ENCODE peak calls at places on chromosomes 16 and 17, in nine cellular contexts. R is fibroblast of the aortic adventitia, T is HCT116, G is AG10803, I is IMR-90, H is foreskin fibroblast, Q is cardiac fibroblast, P is fibroblast of mammary gland, K is uterus. V is an unnamed sample.

GRCh38 chr17:43373343-43373742 is 25.4 kb upstream of the ARL4D start:
- DNase-seq in T (no peak), G (no peak), Q (no peak), K (no peak), I (no peak), R (no peak), H (no peak), P (no peak), V (no peak)

GRCh38 chr17:42124256-42124655 is 1.7 kb downstream of the HSPB9 start:
- DNase-seq in G (no peak), P (no peak), Q (no peak), T (no peak), H (no peak), I (no peak), R (no peak), K (no peak), V (no peak)

GRCh38 chr17:50129946-50130777 is at the start of gene SAMD14:
- DNase-seq in R (no peak), P (no peak), Q (no peak), T (no peak), K (no peak), G (peak), I (peak), H (peak), V (no peak)

GRCh38 chr17:151004-151403 is 13.6 kb downstream of the SCGB1C2 start:
- DNase-seq in H (no peak), G (no peak), P (no peak), I (no peak), Q (no peak), R (no peak), K (no peak), T (no peak), V (no peak)

GRCh38 chr17:69485901-69486643 is 71.6 kb downstream of the MAP2K6 start:
- DNase-seq in R (no peak), T (no peak), G (peak), P (peak), H (no peak), I (peak), Q (no peak), K (no peak), V (peak)

GRCh38 chr16:19876501-19877059 is 8.1 kb downstream of the GPRC5B start:
- DNase-seq in H (no peak), T (no peak), Q (no peak), I (no peak), G (no peak), K (no peak), R (no peak), P (no peak), V (no peak)

GRCh38 chr17:28722413-28723158 is 2.8 kb downstream of the RPL23A start:
- DNase-seq in P (no peak), R (no peak), I (no peak), T (no peak), Q (no peak), G (no peak), H (no peak), K (no peak), V (no peak)

GRCh38 chr16:68524069-68524820 is 14.8 kb upstream of the ZFP90 start:
- DNase-seq in T (no peak), P (no peak), Q (no peak), G (no peak), K (no peak), H (no peak), I (no peak), R (no peak), V (no peak)

GRCh38 chr17:74332763-74333220 is 6.8 kb downstream of the KIF19 start:
- DNase-seq in K (no peak), G (no peak), I (no peak), P (no peak), T (no peak), R (no peak), Q (no peak), H (no peak), V (no peak)

GRCh38 chr16:29320274-29320999 is 86.1 kb downstream of the NPIPB11 start:
- DNase-seq in Q (no peak), T (no peak), R (no peak), G (no peak), H (no peak), K (no peak), P (no peak), I (no peak), V (no peak)

GRCh38 chr16:88588148-88588547 is 17.9 kb downstream of the ZC3H18 start:
- DNase-seq in I (no peak), K (no peak), R (no peak), H (no peak), T (no peak), G (no peak), Q (no peak), P (no peak), V (no peak)

GRCh38 chr17:41199421-41200098 is 9.9 kb downstream of the KRTAP9-1 start:
- DNase-seq in G (no peak), H (no peak), K (no peak), T (no peak), R (no peak), P (no peak), Q (no peak), I (no peak), V (no peak)

GRCh38 chr17:3575506-3575905 is 17.9 kb upstream of the TRPV3 start:
- DNase-seq in K (no peak), R (peak), I (peak), Q (peak), P (peak), T (no peak), G (peak), H (peak), V (no peak)

GRCh38 chr17:79607941-79608728 is 2.7 kb downstream of the RBFOX3 start:
- DNase-seq in T (peak), R (no peak), Q (peak), P (peak), H (peak), G (no peak), K (peak), I (no peak), V (peak)

GRCh38 chr16:29927523-29927905 is 1.5 kb upstream of the KCTD13 start:
- DNase-seq in R (no peak), T (no peak), G (peak), K (no peak), I (no peak), Q (no peak), H (no peak), P (no peak), V (no peak)

GRCh38 chr17:29622337-29623282 is at the start of gene CORO6:
- DNase-seq in T (no peak), H (no peak), G (peak), I (peak), R (peak), P (no peak), Q (peak), K (peak), V (no peak)

GRCh38 chr16:2194166-2194834 is 2.1 kb downstream of the CASKIN1 start:
- DNase-seq in K (peak), G (peak), H (no peak), I (peak), T (no peak), R (peak), P (peak), Q (no peak), V (peak)

GRCh38 chr17:60139438-60140285 is 10.1 kb upstream of the CA4 start:
- DNase-seq in T (peak), G (peak), K (peak), H (peak), Q (peak), P (peak), I (peak), R (peak), V (peak)

GRCh38 chr17:9451919-9452318 is 123.7 kb downstream of the STX8 start:
- DNase-seq in K (no peak), R (no peak), H (no peak), T (no peak), P (no peak), Q (no peak), I (no peak), G (no peak), V (no peak)

GRCh38 chr16:87066695-87067556 is 250.3 kb downstream of the C16orf95 start:
- DNase-seq in T (no peak), P (no peak), G (no peak), R (no peak), I (no peak), K (no peak), H (no peak), Q (no peak), V (no peak)

GRCh38 chr16:57800213-57801097 is 1.8 kb downstream of the KIFC3 start:
- DNase-seq in K (no peak), P (no peak), H (no peak), T (no peak), R (no peak), G (no peak), Q (no peak), I (no peak), V (no peak)

GRCh38 chr17:37512442-37513070 is 22.9 kb downstream of the DUSP14 start:
- DNase-seq in Q (no peak), P (no peak), R (no peak), I (no peak), H (no peak), T (no peak), K (no peak), G (no peak), V (no peak)

GRCh38 chr17:73765824-73766563 is 121.7 kb upstream of the SDK2 start:
- DNase-seq in T (no peak), P (peak), H (no peak), I (no peak), G (no peak), R (no peak), Q (no peak), K (no peak), V (no peak)

GRCh38 chr17:73228748-73229236 is 32.9 kb downstream of the CPSF4L start:
- DNase-seq in I (peak), K (peak), Q (peak), H (peak), R (peak), G (peak), P (peak), T (peak), V (peak)

GRCh38 chr16:65538945-65539344 is 417.1 kb upstream of the CDH11 start:
- DNase-seq in P (peak), H (peak), R (peak), I (peak), G (peak), Q (peak), T (no peak), K (no peak), V (no peak)

GRCh38 chr17:39240631-39241030 is 14.9 kb upstream of the STAC2 start:
- DNase-seq in G (no peak), K (no peak), T (no peak), H (no peak), R (no peak), P (no peak), I (no peak), Q (no peak), V (no peak)

GRCh38 chr16:51538707-51539604 is 387.9 kb upstream of the SALL1 start:
- DNase-seq in H (peak), P (peak), K (no peak), G (peak), I (peak), T (no peak), Q (peak), R (peak), V (peak)

GRCh38 chr17:72863511-72864175 is 228.8 kb downstream of the SLC39A11 start:
- DNase-seq in R (no peak), P (no peak), I (no peak), G (no peak), Q (no peak), H (no peak), T (no peak), K (no peak), V (no peak)

GRCh38 chr16:86450691-86451090 is 59.6 kb upstream of the FOXF1 start:
- DNase-seq in G (no peak), I (no peak), R (no peak), Q (no peak), T (no peak), H (no peak), P (no peak), K (no peak), V (no peak)

GRCh38 chr16:89711601-89712475 is 8.9 kb downstream of the VPS9D1 start:
- DNase-seq in Q (peak), I (peak), H (peak), R (peak), T (peak), P (peak), G (no peak), K (no peak), V (peak)

GRCh38 chr17:47368262-47368661 is 44.5 kb downstream of the EFCAB13 start:
- DNase-seq in Q (no peak), T (no peak), R (no peak), K (no peak), P (no peak), G (no peak), I (no peak), H (no peak), V (no peak)

GRCh38 chr17:9185142-9185541 is 163.8 kb downstream of the NTN1 start:
- DNase-seq in Q (no peak), R (no peak), K (no peak), P (no peak), G (no peak), I (no peak), T (no peak), H (no peak), V (no peak)

GRCh38 chr17:21125862-21126261 is 902 bp upstream of the DHRS7B start:
- DNase-seq in H (no peak), I (no peak), Q (no peak), G (no peak), K (no peak), R (no peak), T (no peak), P (no peak), V (no peak)

GRCh38 chr17:79574108-79574507 is 36.7 kb downstream of the RBFOX3 start:
- DNase-seq in R (no peak), K (no peak), G (no peak), Q (no peak), I (no peak), T (no peak), H (no peak), P (peak), V (no peak)

GRCh38 chr17:50488880-50489279 is 10.2 kb downstream of the RSAD1 start:
- DNase-seq in H (no peak), Q (no peak), K (no peak), R (no peak), I (no peak), G (no peak), T (no peak), P (no peak), V (no peak)

GRCh38 chr16:381788-382717 is at the start of gene PGAP6:
- DNase-seq in Q (peak), T (no peak), P (no peak), H (peak), I (peak), G (peak), K (peak), R (peak), V (no peak)

GRCh38 chr16:379961-380836 is 1.6 kb downstream of the PGAP6 start:
- DNase-seq in P (no peak), H (no peak), T (no peak), Q (no peak), K (no peak), R (no peak), G (no peak), I (no peak), V (no peak)

GRCh38 chr16:378821-379182 is 3.0 kb downstream of the PGAP6 start:
- DNase-seq in H (no peak), K (no peak), I (no peak), R (no peak), T (no peak), G (no peak), P (no peak), Q (no peak), V (no peak)

GRCh38 chr16:379183-379960 is 2.4 kb downstream of the PGAP6 start:
- DNase-seq in T (no peak), G (no peak), R (no peak), I (no peak), H (no peak), Q (no peak), P (no peak), K (no peak), V (no peak)

DNA sequence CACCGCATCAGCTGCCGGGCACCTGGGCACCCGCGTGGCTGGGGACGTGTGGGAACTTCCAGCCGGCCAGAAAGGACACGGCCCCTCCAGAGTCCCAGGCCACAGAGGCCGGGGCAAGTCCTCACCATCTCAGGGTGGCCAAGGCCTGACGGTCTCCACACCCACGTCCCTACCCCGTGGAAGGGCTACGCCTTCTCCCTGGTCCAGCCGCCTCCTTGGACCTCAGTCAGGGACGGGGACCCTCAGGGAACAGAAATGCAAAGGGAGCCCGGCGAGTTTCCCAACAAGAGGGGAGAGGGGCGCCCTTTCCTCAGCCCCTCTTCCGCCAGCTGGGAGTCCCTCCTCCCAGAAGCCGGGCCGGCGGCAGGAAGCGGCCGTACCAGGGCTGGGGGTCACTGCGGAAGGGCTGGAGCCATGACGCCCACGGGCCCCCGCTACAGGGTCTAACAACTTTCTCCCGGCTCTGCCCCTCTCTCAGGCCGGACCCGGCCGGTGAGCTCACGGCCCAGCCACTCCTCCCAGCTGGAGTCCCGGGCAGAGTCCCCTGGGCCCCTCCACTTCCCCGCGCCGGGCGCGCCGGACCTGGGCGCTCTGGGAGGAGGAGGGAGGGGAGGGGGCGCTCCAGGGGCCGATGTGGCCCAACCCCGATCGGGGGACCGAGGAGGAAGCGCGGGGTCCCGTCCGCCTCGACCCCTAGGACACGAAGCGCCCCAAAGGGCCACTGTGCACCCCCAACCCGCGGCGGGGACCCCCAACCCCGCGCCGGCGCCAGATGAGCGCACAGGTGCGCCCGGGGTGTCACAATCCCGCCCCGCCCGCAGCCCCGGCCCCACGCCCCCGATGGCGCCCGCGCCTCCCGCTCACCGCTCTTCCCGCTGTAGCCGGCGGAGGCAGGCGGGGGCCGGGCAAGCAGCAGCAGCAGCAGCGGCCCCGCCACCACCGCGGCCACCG is 666 bp downstream of the PGAP6 start:
- DNase-seq in R (no peak), I (peak), H (no peak), P (no peak), K (no peak), G (no peak), Q (no peak), T (no peak), V (no peak)
- TF ChIP-seq CTCF in R (no peak), I (no peak), H (no peak), P (no peak), K (no peak), G (no peak), Q (no peak), T (no peak), V (no peak)

GRCh38 chr16:73171380-73171779 is 123.5 kb upstream of the ZFHX3 start:
- DNase-seq in I (no peak), T (no peak), P (no peak), R (no peak), K (no peak), G (no peak), H (no peak), Q (no peak), V (no peak)

GRCh38 chr16:73170587-73170986 is 122.7 kb upstream of the ZFHX3 start:
- DNase-seq in I (no peak), K (no peak), T (no peak), R (no peak), P (no peak), G (no peak), Q (no peak), H (no peak), V (no peak)

GRCh38 chr16:73163238-73163795 is 115.4 kb upstream of the ZFHX3 start:
- DNase-seq in R (peak), I (no peak), P (no peak), G (no peak), Q (peak), H (no peak), T (no peak), K (no peak), V (no peak)

GRCh38 chr16:73166394-73166971 is 118.6 kb upstream of the ZFHX3 start:
- DNase-seq in T (no peak), H (no peak), G (no peak), I (no peak), P (no peak), Q (peak), R (peak), K (peak), V (no peak)

DNA sequence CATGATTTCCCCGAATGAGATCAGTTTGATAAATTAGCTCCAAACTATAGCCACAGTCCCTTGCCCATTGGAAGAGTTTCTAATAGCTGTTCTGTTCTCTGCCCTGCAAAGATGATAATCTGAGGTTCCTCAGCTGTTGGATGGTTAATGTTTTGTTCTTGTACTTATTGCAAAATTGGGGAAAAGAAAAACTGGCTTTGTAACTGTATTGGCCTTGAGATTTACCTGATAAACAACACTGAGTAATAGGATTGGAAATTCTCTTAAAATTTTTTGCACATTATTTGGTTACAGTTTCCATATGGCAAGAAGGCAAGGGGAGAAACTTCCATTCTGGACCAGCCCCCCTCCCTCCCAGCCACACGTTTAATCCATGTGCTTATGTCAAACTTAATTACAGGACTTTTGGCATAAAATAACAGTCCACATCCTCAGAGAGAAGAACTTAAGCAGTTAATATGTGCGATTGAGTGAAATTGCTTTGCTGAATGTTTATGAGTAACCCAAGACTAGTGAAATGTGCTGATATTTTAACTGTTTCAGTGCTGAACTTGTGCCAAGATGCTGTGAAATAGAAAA is 119.1 kb upstream of the ZFHX3 start:
- DNase-seq in G (peak), T (no peak), Q (peak), H (no peak), P (no peak), R (peak), K (no peak), I (no peak), V (no peak)
- H3K4me3 ChIP-seq in G (no peak), T (no peak), Q (no peak), H (no peak), P (no peak), R (peak), K (peak), I (no peak), V (no peak)

GRCh38 chr17:65017375-65017774 is 39.2 kb downstream of the GNA13 start:
- DNase-seq in R (no peak), T (no peak), G (no peak), Q (no peak), I (no peak), P (no peak), H (no peak), K (no peak), V (no peak)
- TF ChIP-seq CTCF in R (no peak), T (no peak), G (no peak), Q (no peak), I (no peak), P (no peak), H (no peak), K (no peak), V (no peak)

GRCh38 chr17:76791053-76791980 is 53.4 kb downstream of the MFSD11 start:
- DNase-seq in K (peak), P (peak), T (no peak), R (peak), I (peak), Q (peak), G (peak), H (peak), V (peak)
- H3K4me3 ChIP-seq in K (no peak), P (no peak), T (peak), R (peak), I (no peak), Q (no peak), G (peak), H (peak), V (no peak)

GRCh38 chr16:84959045-84959576 is 52.2 kb downstream of the ZDHHC7 start:
- DNase-seq in P (no peak), G (no peak), Q (no peak), I (no peak), R (no peak), K (no peak), T (no peak), H (no peak), V (no peak)
- TF ChIP-seq CTCF in P (peak), G (peak), Q (peak), I (peak), R (no peak), K (no peak), T (peak), H (no peak), V (peak)